ENCODE peak calls at places on chromosomes 4 and X, in ten cellular contexts. L is AG09319, C is Peyer's patch, Q is body of pancreas, J is ovary, R is uterus, V is endothelial cell of umbilical vein, G is mesothelial cell of epicardium, O is WERI-Rb-1, K is CD14-positive monocyte. D is an unnamed sample.

GRCh38 chr4:79653871-79654270 is 245.8 kb upstream of the GK2 start:
- DNase-seq in L (no peak), C (no peak), Q (no peak), J (no peak), R (no peak), V (no peak), G (no peak), O (no peak), K (no peak), D (no peak)

GRCh38 chrX:45743081-45743533 is 542.4 kb upstream of the DIPK2B start:
- DNase-seq in L (no peak), C (no peak), Q (no peak), J (no peak), R (no peak), V (peak; percentile 61), G (no peak), O (peak; percentile 6), K (no peak), D (no peak)

GRCh38 chrX:70168238-70169188 is 8.8 kb upstream of the DGAT2L6 start:
- DNase-seq in L (peak; percentile 8), C (no peak), Q (peak; percentile 4), J (peak; percentile 35), R (peak; percentile 35), V (peak; percentile 34), G (peak; percentile 39), O (no peak), K (no peak), D (no peak)

GRCh38 chrX:71227370-71228062 is 4.5 kb downstream of the GJB1 start:
- DNase-seq in L (no peak), C (no peak), Q (no peak), J (no peak), R (no peak), V (no peak), G (no peak), O (no peak), K (no peak), D (no peak)

GRCh38 chr4:101279377-101279871 is 67.9 kb downstream of the PPP3CA start:
- DNase-seq in L (peak; percentile 97), C (no peak), Q (peak; percentile 47), J (peak; percentile 71), R (peak; percentile 77), V (peak; percentile 67), G (no peak), O (no peak), K (peak; percentile 54), D (no peak)

GRCh38 chr4:113057891-113058290 is 8.4 kb downstream of the ANK2 start:
- DNase-seq in L (no peak), C (no peak), Q (no peak), J (no peak), R (no peak), V (no peak), G (no peak), O (no peak), K (no peak), D (no peak)

GRCh38 chr4:174305961-174306360 is 22.2 kb downstream of the CEP44 start:
- DNase-seq in L (no peak), C (no peak), Q (no peak), J (no peak), R (no peak), V (no peak), G (no peak), O (no peak), K (no peak), D (no peak)

GRCh38 chr4:69718376-69719293 is 41.8 kb downstream of the SULT1B1 start:
- DNase-seq in L (no peak), C (no peak), Q (no peak), J (no peak), R (no peak), V (peak; percentile 83), G (no peak), O (no peak), K (no peak), D (no peak)

GRCh38 chr4:59608466-59608865 is 1591.7 kb upstream of the ADGRL3 start:
- DNase-seq in L (no peak), C (no peak), Q (no peak), J (no peak), R (no peak), V (no peak), G (no peak), O (no peak), K (no peak), D (no peak)

GRCh38 chr4:88318751-88319350 is 34.5 kb upstream of the PPM1K start:
- DNase-seq in L (no peak), C (no peak), Q (no peak), J (no peak), R (no peak), V (no peak), G (no peak), O (no peak), K (no peak), D (no peak)

GRCh38 chr4:143084566-143084965 is 100.2 kb upstream of the USP38 start:
- DNase-seq in L (no peak), C (no peak), Q (no peak), J (no peak), R (no peak), V (no peak), G (no peak), O (no peak), K (no peak), D (no peak)

GRCh38 chr4:83282049-83282535 is 2.5 kb downstream of the COQ2 start:
- DNase-seq in L (no peak), C (peak; percentile 58), Q (peak; percentile 57), J (peak; percentile 24), R (peak; percentile 43), V (peak; percentile 79), G (no peak), O (peak; percentile 19), K (no peak), D (no peak)

GRCh38 chrX:12701625-12702024 is 89.6 kb upstream of the PRPS2 start:
- DNase-seq in L (peak; percentile 4), C (peak; percentile 36), Q (peak; percentile 77), J (no peak), R (no peak), V (peak; percentile 46), G (peak; percentile 56), O (peak; percentile 54), K (no peak), D (no peak)

GRCh38 chrX:86066998-86067397 is 19.6 kb upstream of the CHM start:
- DNase-seq in L (no peak), C (no peak), Q (no peak), J (no peak), R (no peak), V (no peak), G (no peak), O (peak; percentile 42), K (no peak), D (no peak)

GRCh38 chr4:152655272-152656129 is 24.3 kb downstream of the TMEM154 start:
- DNase-seq in L (no peak), C (no peak), Q (no peak), J (no peak), R (no peak), V (no peak), G (no peak), O (no peak), K (no peak), D (no peak)
- TF ChIP-seq CTCF in L (no peak), C (no peak), Q (no peak), J (no peak), R (no peak), V (no peak), G (no peak), O (no peak), K (no peak), D (no peak)

DNA sequence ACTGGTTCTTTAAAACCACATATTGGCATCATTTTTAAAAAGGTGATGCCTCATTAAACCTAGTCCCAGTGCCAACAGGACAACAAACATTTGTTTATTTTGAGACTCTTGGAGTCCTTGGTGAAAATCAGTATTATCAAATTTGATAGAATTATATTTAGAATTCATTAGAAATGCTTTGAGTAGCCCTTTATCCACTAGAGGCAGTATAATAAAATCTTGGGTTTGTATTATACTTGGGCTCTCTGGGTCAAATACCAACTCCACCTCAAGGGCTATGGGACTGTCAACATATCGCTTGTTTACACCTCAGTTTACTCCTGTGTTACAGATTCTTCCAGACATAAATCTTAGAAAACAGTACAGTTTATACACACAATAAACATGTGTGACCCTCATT is 335.7 kb upstream of the FSTL5 start:
- DNase-seq in L (no peak), C (no peak), Q (no peak), J (no peak), R (no peak), V (no peak), G (no peak), O (no peak), K (no peak), D (no peak)
- TF ChIP-seq CTCF in L (peak; percentile 14), C (no peak), Q (peak; percentile 16), J (no peak), R (no peak), V (peak; percentile 17), G (peak; percentile 39), O (no peak), K (peak; percentile 11), D (no peak)

DNA sequence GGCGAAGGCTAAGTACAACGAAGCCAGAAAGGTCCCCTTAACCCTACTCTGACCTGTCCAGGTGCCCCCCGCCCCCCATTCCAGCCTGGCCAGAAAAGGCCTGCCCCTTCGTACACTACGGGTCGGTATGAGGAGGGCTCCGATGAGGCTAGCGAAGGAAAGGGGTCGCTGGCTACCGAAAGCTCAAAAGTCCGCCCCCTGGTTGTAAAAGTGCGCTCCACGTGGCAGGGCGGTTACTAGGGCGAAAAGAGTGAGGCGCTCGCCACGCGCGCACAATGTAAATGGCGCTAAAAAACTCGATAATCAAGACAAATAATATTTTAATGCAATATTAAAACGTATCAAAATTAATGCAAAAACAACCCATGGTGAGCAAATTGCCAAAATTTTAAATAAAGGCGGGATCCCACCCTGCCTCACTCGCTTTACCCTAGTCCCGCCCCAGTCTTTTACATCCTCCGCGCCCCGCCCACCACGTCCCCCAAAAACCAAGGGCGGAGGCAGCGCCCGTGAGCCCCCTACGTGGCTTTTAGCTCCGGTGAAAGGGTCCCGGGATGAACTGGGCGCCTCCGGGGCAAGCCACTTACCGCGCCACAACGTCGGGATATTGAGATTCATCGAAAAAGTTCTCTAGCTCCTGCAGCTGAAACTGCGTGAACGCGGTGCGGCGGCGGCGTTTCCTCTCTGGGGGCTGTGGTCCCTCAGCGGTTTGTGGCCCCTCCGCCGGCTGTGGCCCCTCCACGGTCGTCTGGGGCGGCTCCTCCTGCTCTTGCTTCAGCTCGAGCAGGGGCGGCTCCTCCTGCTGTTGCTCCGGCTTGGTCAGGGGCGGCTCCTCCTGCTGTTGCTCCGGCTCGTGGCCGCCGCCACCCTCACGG is 929 bp downstream of the ESX1 start:
- DNase-seq in L (no peak), C (no peak), Q (no peak), J (no peak), R (no peak), V (no peak), G (no peak), O (no peak), K (no peak), D (no peak)
- TF ChIP-seq CTCF in L (no peak), C (no peak), Q (no peak), J (no peak), R (no peak), V (no peak), G (no peak), O (no peak), K (no peak), D (no peak)

DNA sequence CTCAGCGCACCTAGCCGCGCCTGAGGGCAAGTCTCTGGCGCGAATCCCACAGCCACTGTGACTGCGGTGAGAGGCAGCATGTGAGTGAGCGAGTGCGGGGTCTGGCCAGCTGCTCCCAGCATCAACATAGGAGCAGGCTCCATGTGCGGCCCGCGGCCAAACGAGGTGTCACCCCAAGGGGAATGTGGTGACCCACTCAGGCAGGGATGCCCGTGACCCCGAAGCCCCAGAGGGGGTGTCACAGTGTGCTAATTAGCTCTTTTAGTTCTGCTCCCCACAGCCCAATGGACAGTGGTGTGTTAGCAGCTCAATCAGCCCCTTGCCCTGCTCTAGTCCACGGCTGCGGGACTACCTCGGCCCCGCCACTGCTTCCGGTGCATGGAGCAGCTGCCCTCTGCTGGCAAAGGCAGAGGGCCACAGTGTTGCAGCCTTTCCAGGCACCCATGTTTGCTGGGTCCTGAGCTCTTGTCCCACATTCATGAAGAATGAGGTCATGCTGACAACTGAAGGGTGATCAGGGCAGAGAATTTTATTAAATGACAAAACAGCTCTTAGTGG is 61.4 kb downstream of the AGA start:
- DNase-seq in L (no peak), C (no peak), Q (no peak), J (no peak), R (no peak), V (no peak), G (no peak), O (peak; percentile 31), K (peak; percentile 43), D (no peak)
- TF ChIP-seq CTCF in L (no peak), C (no peak), Q (no peak), J (no peak), R (no peak), V (no peak), G (no peak), O (peak; percentile 62), K (no peak), D (no peak)

D was measured in activated B cell treated with CpG ODN at 0.5 μM for 24 hours.